ENCODE peak calls at places on chromosomes 5 and 9, in nine cellular contexts. One of them, this sample, is unnamed.

GRCh38 chr5:27034531-27034930 is 3.9 kb downstream of the CDH9 start:
- DNase-seq in tibial nerve: no peak
- DNase-seq in RWPE2: no peak
- DNase-seq in left ventricle myocardium inferior: no peak
- DNase-seq in kidney epithelial cell: no peak
- DNase-seq in uterus: no peak
- DNase-seq in heart left ventricle: no peak
- DNase-seq in lower lobe of right lung: no peak
- DNase-seq in neural progenitor cell: no peak
- DNase-seq in this sample: no peak

GRCh38 chr5:127599847-127600246 is 49.0 kb upstream of the CTXN3 start:
- DNase-seq in tibial nerve: no peak
- DNase-seq in RWPE2: no peak
- DNase-seq in left ventricle myocardium inferior: no peak
- DNase-seq in kidney epithelial cell: no peak
- DNase-seq in uterus: no peak
- DNase-seq in heart left ventricle: no peak
- DNase-seq in lower lobe of right lung: no peak
- DNase-seq in neural progenitor cell: no peak
- DNase-seq in this sample: no peak

GRCh38 chr5:14399054-14399657 is 182.4 kb upstream of the OTULINL start:
- DNase-seq in tibial nerve: no peak
- DNase-seq in RWPE2: no peak
- DNase-seq in left ventricle myocardium inferior: no peak
- DNase-seq in kidney epithelial cell: no peak
- DNase-seq in uterus: no peak
- DNase-seq in heart left ventricle: no peak
- DNase-seq in lower lobe of right lung: no peak
- DNase-seq in neural progenitor cell: peak; percentile 62
- DNase-seq in this sample: peak; percentile 57

GRCh38 chr9:121505903-121506640 is 6.4 kb upstream of the GGTA1 start:
- DNase-seq in tibial nerve: no peak
- DNase-seq in RWPE2: no peak
- DNase-seq in left ventricle myocardium inferior: no peak
- DNase-seq in kidney epithelial cell: no peak
- DNase-seq in uterus: no peak
- DNase-seq in heart left ventricle: no peak
- DNase-seq in lower lobe of right lung: no peak
- DNase-seq in neural progenitor cell: no peak
- DNase-seq in this sample: no peak

GRCh38 chr5:98624145-98624880 is 149.2 kb upstream of the RGMB start:
- DNase-seq in tibial nerve: no peak
- DNase-seq in RWPE2: no peak
- DNase-seq in left ventricle myocardium inferior: no peak
- DNase-seq in kidney epithelial cell: no peak
- DNase-seq in uterus: no peak
- DNase-seq in heart left ventricle: no peak
- DNase-seq in lower lobe of right lung: no peak
- DNase-seq in neural progenitor cell: no peak
- DNase-seq in this sample: no peak

GRCh38 chr9:121684381-121685145 is 33.1 kb downstream of the DAB2IP start:
- DNase-seq in tibial nerve: no peak
- DNase-seq in RWPE2: no peak
- DNase-seq in left ventricle myocardium inferior: no peak
- DNase-seq in kidney epithelial cell: no peak
- DNase-seq in uterus: peak; percentile 50
- DNase-seq in heart left ventricle: peak; percentile 50
- DNase-seq in lower lobe of right lung: peak; percentile 64
- DNase-seq in neural progenitor cell: peak; percentile 73
- DNase-seq in this sample: no peak

GRCh38 chr5:172185096-172185461 is 2.9 kb downstream of the STK10 start:
- DNase-seq in tibial nerve: no peak
- DNase-seq in RWPE2: no peak
- DNase-seq in left ventricle myocardium inferior: no peak
- DNase-seq in kidney epithelial cell: no peak
- DNase-seq in uterus: no peak
- DNase-seq in heart left ventricle: no peak
- DNase-seq in lower lobe of right lung: no peak
- DNase-seq in neural progenitor cell: no peak
- DNase-seq in this sample: no peak

GRCh38 chr5:68396722-68397121 is 181.2 kb downstream of the PIK3R1 start:
- DNase-seq in tibial nerve: no peak
- DNase-seq in RWPE2: no peak
- DNase-seq in left ventricle myocardium inferior: no peak
- DNase-seq in kidney epithelial cell: peak; percentile 76
- DNase-seq in uterus: no peak
- DNase-seq in heart left ventricle: no peak
- DNase-seq in lower lobe of right lung: no peak
- DNase-seq in neural progenitor cell: no peak
- DNase-seq in this sample: peak; percentile 45

GRCh38 chr5:93164690-93165089 is 416.3 kb downstream of the NR2F1-AS1 start:
- DNase-seq in tibial nerve: no peak
- DNase-seq in RWPE2: no peak
- DNase-seq in left ventricle myocardium inferior: no peak
- DNase-seq in kidney epithelial cell: peak; percentile 61
- DNase-seq in uterus: peak; percentile 25
- DNase-seq in heart left ventricle: no peak
- DNase-seq in lower lobe of right lung: no peak
- DNase-seq in neural progenitor cell: peak; percentile 24
- DNase-seq in this sample: peak; percentile 70

GRCh38 chr9:85995612-85996011 is 54.7 kb downstream of the NAA35 start:
- DNase-seq in tibial nerve: no peak
- DNase-seq in RWPE2: no peak
- DNase-seq in left ventricle myocardium inferior: no peak
- DNase-seq in kidney epithelial cell: no peak
- DNase-seq in uterus: no peak
- DNase-seq in heart left ventricle: no peak
- DNase-seq in lower lobe of right lung: no peak
- DNase-seq in neural progenitor cell: no peak
- DNase-seq in this sample: no peak

GRCh38 chr9:38761334-38761733 is 41.4 kb upstream of the FAM240B start:
- DNase-seq in tibial nerve: no peak
- DNase-seq in RWPE2: no peak
- DNase-seq in left ventricle myocardium inferior: no peak
- DNase-seq in kidney epithelial cell: no peak
- DNase-seq in uterus: no peak
- DNase-seq in heart left ventricle: no peak
- DNase-seq in lower lobe of right lung: no peak
- DNase-seq in neural progenitor cell: peak; percentile 5
- DNase-seq in this sample: no peak

GRCh38 chr9:114386886-114387677 is 700 bp downstream of the AKNA start:
- DNase-seq in tibial nerve: no peak
- DNase-seq in RWPE2: no peak
- DNase-seq in left ventricle myocardium inferior: no peak
- DNase-seq in kidney epithelial cell: no peak
- DNase-seq in uterus: peak; percentile 58
- DNase-seq in heart left ventricle: peak; percentile 50
- DNase-seq in lower lobe of right lung: peak; percentile 65
- DNase-seq in neural progenitor cell: no peak
- DNase-seq in this sample: no peak

GRCh38 chr9:136725612-136726011 is 13.2 kb downstream of the DIPK1B start:
- DNase-seq in tibial nerve: no peak
- DNase-seq in RWPE2: no peak
- DNase-seq in left ventricle myocardium inferior: no peak
- DNase-seq in kidney epithelial cell: no peak
- DNase-seq in uterus: no peak
- DNase-seq in heart left ventricle: no peak
- DNase-seq in lower lobe of right lung: no peak
- DNase-seq in neural progenitor cell: no peak
- DNase-seq in this sample: peak; percentile 66

GRCh38 chr5:158145827-158146226 is 286.9 kb upstream of the CLINT1 start:
- DNase-seq in tibial nerve: no peak
- DNase-seq in RWPE2: no peak
- DNase-seq in left ventricle myocardium inferior: no peak
- DNase-seq in kidney epithelial cell: no peak
- DNase-seq in uterus: no peak
- DNase-seq in heart left ventricle: no peak
- DNase-seq in lower lobe of right lung: no peak
- DNase-seq in neural progenitor cell: no peak
- DNase-seq in this sample: no peak

GRCh38 chr5:122200894-122201293 is 71.5 kb downstream of the ZNF474 start:
- DNase-seq in tibial nerve: no peak
- DNase-seq in RWPE2: no peak
- DNase-seq in left ventricle myocardium inferior: no peak
- DNase-seq in kidney epithelial cell: no peak
- DNase-seq in uterus: no peak
- DNase-seq in heart left ventricle: no peak
- DNase-seq in lower lobe of right lung: no peak
- DNase-seq in neural progenitor cell: no peak
- DNase-seq in this sample: no peak

GRCh38 chr5:36073595-36074216 is 7.0 kb upstream of the UGT3A2 start:
- DNase-seq in tibial nerve: no peak
- DNase-seq in RWPE2: no peak
- DNase-seq in left ventricle myocardium inferior: no peak
- DNase-seq in kidney epithelial cell: no peak
- DNase-seq in uterus: no peak
- DNase-seq in heart left ventricle: no peak
- DNase-seq in lower lobe of right lung: no peak
- DNase-seq in neural progenitor cell: peak; percentile 50
- DNase-seq in this sample: peak; percentile 16

GRCh38 chr5:107580902-107581823 is 89.6 kb downstream of the EFNA5 start:
- DNase-seq in tibial nerve: no peak
- DNase-seq in RWPE2: no peak
- DNase-seq in left ventricle myocardium inferior: no peak
- DNase-seq in kidney epithelial cell: no peak
- DNase-seq in uterus: no peak
- DNase-seq in heart left ventricle: no peak
- DNase-seq in lower lobe of right lung: no peak
- DNase-seq in neural progenitor cell: no peak
- DNase-seq in this sample: no peak

GRCh38 chr5:107576155-107576554 is 94.6 kb downstream of the EFNA5 start:
- DNase-seq in tibial nerve: no peak
- DNase-seq in RWPE2: no peak
- DNase-seq in left ventricle myocardium inferior: no peak
- DNase-seq in kidney epithelial cell: no peak
- DNase-seq in uterus: no peak
- DNase-seq in heart left ventricle: no peak
- DNase-seq in lower lobe of right lung: no peak
- DNase-seq in neural progenitor cell: no peak
- DNase-seq in this sample: no peak

GRCh38 chr5:107576736-107577440 is 93.8 kb downstream of the EFNA5 start:
- DNase-seq in tibial nerve: no peak
- DNase-seq in RWPE2: no peak
- DNase-seq in left ventricle myocardium inferior: no peak
- DNase-seq in kidney epithelial cell: no peak
- DNase-seq in uterus: no peak
- DNase-seq in heart left ventricle: no peak
- DNase-seq in lower lobe of right lung: no peak
- DNase-seq in neural progenitor cell: no peak
- DNase-seq in this sample: peak; percentile 94

GRCh38 chr5:107578051-107578635 is 92.6 kb downstream of the EFNA5 start:
- DNase-seq in tibial nerve: no peak
- DNase-seq in RWPE2: no peak
- DNase-seq in left ventricle myocardium inferior: no peak
- DNase-seq in kidney epithelial cell: no peak
- DNase-seq in uterus: no peak
- DNase-seq in heart left ventricle: no peak
- DNase-seq in lower lobe of right lung: no peak
- DNase-seq in neural progenitor cell: no peak
- DNase-seq in this sample: peak; percentile 82

GRCh38 chr5:107577551-107577950 is 93.2 kb downstream of the EFNA5 start:
- DNase-seq in tibial nerve: no peak
- DNase-seq in RWPE2: no peak
- DNase-seq in left ventricle myocardium inferior: no peak
- DNase-seq in kidney epithelial cell: no peak
- DNase-seq in uterus: no peak
- DNase-seq in heart left ventricle: no peak
- DNase-seq in lower lobe of right lung: no peak
- DNase-seq in neural progenitor cell: peak; percentile 80
- DNase-seq in this sample: no peak
- H3K4me3 ChIP-seq in tibial nerve: no peak overlapping the region
- H3K4me3 ChIP-seq in RWPE2: no peak overlapping the region
- H3K4me3 ChIP-seq in left ventricle myocardium inferior: no peak overlapping the region
- H3K4me3 ChIP-seq in kidney epithelial cell: no peak overlapping the region
- H3K4me3 ChIP-seq in uterus: no peak overlapping the region
- H3K4me3 ChIP-seq in heart left ventricle: no peak overlapping the region
- H3K4me3 ChIP-seq in lower lobe of right lung: no peak overlapping the region
- H3K4me3 ChIP-seq in neural progenitor cell: peak overlapping the region; percentile 16
- H3K4me3 ChIP-seq in this sample: no peak overlapping the region

DNA sequence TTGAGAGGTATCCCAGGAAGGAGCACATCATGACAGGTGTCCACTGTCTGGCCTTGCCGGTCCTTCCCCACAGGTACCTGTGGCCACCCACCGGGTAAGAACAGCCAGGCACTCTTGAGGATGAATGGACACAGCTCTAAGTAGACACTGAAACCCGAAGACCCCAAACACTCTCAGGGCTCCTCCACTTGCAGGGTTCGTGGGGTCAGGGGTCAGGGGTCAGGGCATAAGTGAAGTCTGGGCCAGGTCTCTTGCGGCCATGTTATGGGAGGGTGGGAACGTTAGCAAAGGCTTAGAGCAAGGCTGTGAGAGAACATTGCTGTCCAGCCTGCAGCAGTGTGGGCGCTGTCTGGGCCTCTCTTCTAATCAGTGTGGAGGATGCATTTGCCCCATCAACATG is 40.0 kb downstream of the MAPK9 start:
- DNase-seq in tibial nerve: no peak
- DNase-seq in RWPE2: no peak
- DNase-seq in left ventricle myocardium inferior: no peak
- DNase-seq in kidney epithelial cell: no peak
- DNase-seq in uterus: no peak
- DNase-seq in heart left ventricle: no peak
- DNase-seq in lower lobe of right lung: no peak
- DNase-seq in neural progenitor cell: no peak
- DNase-seq in this sample: no peak
- H3K36me3 ChIP-seq in tibial nerve: peaks cover 9% of the 10 kb centered on the region
- H3K36me3 ChIP-seq in RWPE2: peaks cover 60% of the 10 kb centered on the region
- H3K36me3 ChIP-seq in left ventricle myocardium inferior: peaks cover 100% of the 10 kb centered on the region
- H3K36me3 ChIP-seq in kidney epithelial cell: peaks cover 2% of the 10 kb centered on the region
- H3K36me3 ChIP-seq in uterus: no peaks in the 10 kb centered on the region
- H3K36me3 ChIP-seq in heart left ventricle: peaks cover 49% of the 10 kb centered on the region
- H3K36me3 ChIP-seq in lower lobe of right lung: peaks cover 23% of the 10 kb centered on the region
- H3K36me3 ChIP-seq in neural progenitor cell: peaks cover 5% of the 10 kb centered on the region
- H3K36me3 ChIP-seq in this sample: peaks cover 9% of the 10 kb centered on the region

DNA sequence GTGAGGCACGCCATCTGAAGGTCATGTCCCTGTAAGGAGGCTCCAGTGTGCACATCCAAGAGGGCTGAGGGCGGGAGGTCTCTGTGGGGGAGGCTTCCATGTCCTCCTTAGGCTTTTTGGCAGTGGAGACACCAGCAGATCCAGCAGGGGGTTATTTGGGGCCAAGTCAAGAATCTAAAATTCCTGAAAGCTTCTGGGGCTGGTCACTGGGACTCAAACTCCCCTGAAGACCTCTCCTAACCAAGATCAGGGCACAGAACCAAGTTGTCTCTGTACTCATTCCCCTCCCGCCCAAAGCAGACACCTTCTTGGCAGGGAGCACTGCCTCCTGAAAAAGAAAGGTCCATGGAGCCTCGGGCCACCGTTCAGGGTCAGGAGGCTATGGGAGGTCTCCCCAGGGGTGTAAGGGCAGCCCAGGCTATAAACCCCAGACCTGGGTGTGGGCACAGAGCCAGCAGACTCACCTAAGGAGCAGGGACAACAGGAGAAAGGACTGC is 127.4 kb upstream of the ADRA1B start:
- DNase-seq in tibial nerve: no peak
- DNase-seq in RWPE2: no peak
- DNase-seq in left ventricle myocardium inferior: peak; percentile 32
- DNase-seq in kidney epithelial cell: no peak
- DNase-seq in uterus: peak; percentile 66
- DNase-seq in heart left ventricle: no peak
- DNase-seq in lower lobe of right lung: no peak
- DNase-seq in neural progenitor cell: no peak
- DNase-seq in this sample: no peak
- TF ChIP-seq CTCF in tibial nerve: no peak
- TF ChIP-seq CTCF in RWPE2: no peak
- TF ChIP-seq CTCF in left ventricle myocardium inferior: no peak
- TF ChIP-seq CTCF in kidney epithelial cell: no peak
- TF ChIP-seq CTCF in uterus: no peak
- TF ChIP-seq CTCF in heart left ventricle: no peak
- TF ChIP-seq CTCF in lower lobe of right lung: no peak
- TF ChIP-seq CTCF in neural progenitor cell: no peak
- TF ChIP-seq CTCF in this sample: no peak

GRCh38 chr9:94824913-94825619 is 98.6 kb downstream of the AOPEP start:
- DNase-seq in tibial nerve: no peak
- DNase-seq in RWPE2: no peak
- DNase-seq in left ventricle myocardium inferior: no peak
- DNase-seq in kidney epithelial cell: no peak
- DNase-seq in uterus: no peak
- DNase-seq in heart left ventricle: no peak
- DNase-seq in lower lobe of right lung: no peak
- DNase-seq in neural progenitor cell: peak; percentile 50
- DNase-seq in this sample: no peak
- H3K4me3 ChIP-seq in tibial nerve: no peak overlapping the region
- H3K4me3 ChIP-seq in RWPE2: no peak overlapping the region
- H3K4me3 ChIP-seq in left ventricle myocardium inferior: no peak overlapping the region
- H3K4me3 ChIP-seq in kidney epithelial cell: no peak overlapping the region
- H3K4me3 ChIP-seq in uterus: peak overlapping the region; percentile 1
- H3K4me3 ChIP-seq in heart left ventricle: no peak overlapping the region
- H3K4me3 ChIP-seq in lower lobe of right lung: no peak overlapping the region
- H3K4me3 ChIP-seq in neural progenitor cell: peak overlapping the region; percentile 19
- H3K4me3 ChIP-seq in this sample: no peak overlapping the region

This sample was measured in bronchial epithelial cell.